ENCODE peak calls at places on chromosomes 7 and 10, in four cellular contexts. X, H, A and F are unnamed samples.

GRCh38 chr7:100396421-100396982 is 23.2 kb downstream of the PILRA start:
- DNase-seq in X (no peak), H (no peak), A (no peak), F (peak)

GRCh38 chr7:100102950-100103840 is 1.8 kb downstream of the AP4M1 start:
- DNase-seq in H (no peak), X (no peak), A (no peak), F (no peak)

GRCh38 chr7:99083733-99084132 is 60.2 kb downstream of the SMURF1 start:
- DNase-seq in X (no peak), H (no peak), A (no peak), F (no peak)

GRCh38 chr10:124999433-125000365 is 57.8 kb downstream of the ZRANB1 start:
- DNase-seq in X (no peak), H (peak), A (peak), F (peak)

GRCh38 chr7:87934699-87935372 is 785 bp downstream of the ADAM22 start:
- DNase-seq in A (no peak), X (no peak), H (no peak), F (peak)

GRCh38 chr10:17238445-17239275 is 10.6 kb downstream of the VIM start:
- DNase-seq in A (no peak), X (no peak), H (peak), F (no peak)

GRCh38 chr10:58836991-58837390 is 324.3 kb downstream of the BICC1 start:
- DNase-seq in H (no peak), A (no peak), X (no peak), F (no peak)

GRCh38 chr7:130758429-130759056 is 24.5 kb upstream of the KLF14 start:
- DNase-seq in H (no peak), A (no peak), X (peak), F (peak)

GRCh38 chr10:76420725-76421124 is 989.3 kb downstream of the LRMDA start:
- DNase-seq in A (no peak), H (no peak), X (no peak), F (no peak)

GRCh38 chr7:155371884-155372781 is 74.5 kb downstream of the INSIG1 start:
- DNase-seq in X (no peak), H (no peak), A (peak), F (peak)

GRCh38 chr10:132130286-132131265 is 56.2 kb upstream of the DPYSL4 start:
- DNase-seq in X (no peak), H (no peak), A (no peak), F (no peak)

GRCh38 chr10:13961096-13961495 is 369.6 kb downstream of the FRMD4A start:
- DNase-seq in A (no peak), X (no peak), H (no peak), F (no peak)

GRCh38 chr7:64308019-64308275 is 5.8 kb upstream of the ZNF736 start:
- DNase-seq in X (no peak), A (peak), H (no peak), F (no peak)

GRCh38 chr10:17053513-17053912 is 76.1 kb downstream of the CUBN start:
- DNase-seq in H (no peak), X (no peak), A (no peak), F (no peak)

GRCh38 chr7:56609852-56610355 is 493.7 kb upstream of the NUPR2 start:
- DNase-seq in X (no peak), A (no peak), H (no peak), F (no peak)

GRCh38 chr7:97595439-97595838 is 136.4 kb upstream of the TAC1 start:
- DNase-seq in X (no peak), H (no peak), A (no peak), F (no peak)

GRCh38 chr7:66952343-66953043 is 31.5 kb downstream of the TMEM248 start:
- DNase-seq in X (peak), A (no peak), H (no peak), F (no peak)

GRCh38 chr7:23396222-23396621 is 74.1 kb downstream of the IGF2BP3 start:
- DNase-seq in H (no peak), A (no peak), X (no peak), F (no peak)

GRCh38 chr7:12635830-12636229 is 51.6 kb upstream of the ARL4A start:
- DNase-seq in X (peak), A (no peak), H (no peak), F (peak)

GRCh38 chr10:22010973-22011408 is 7.5 kb upstream of the DNAJC1 start:
- DNase-seq in H (no peak), A (no peak), X (peak), F (no peak)

GRCh38 chr7:77360969-77361368 is 55.2 kb downstream of the GSAP start:
- DNase-seq in X (no peak), H (no peak), A (no peak), F (no peak)

GRCh38 chr10:130990536-130990935 is 321.0 kb downstream of the TCERG1L start:
- DNase-seq in X (no peak), H (peak), A (no peak), F (no peak)

GRCh38 chr10:125538947-125539649 is 143.9 kb downstream of the TEX36 start:
- DNase-seq in H (no peak), A (peak), X (no peak), F (no peak)

GRCh38 chr7:102404005-102404861 is 8.1 kb downstream of the PRKRIP1 start:
- DNase-seq in H (no peak), A (peak), X (peak), F (peak)

GRCh38 chr7:3862774-3863173 is 561.7 kb downstream of the SDK1 start:
- DNase-seq in X (no peak), H (no peak), A (no peak), F (no peak)

GRCh38 chr10:124523301-124523871 is 61.8 kb downstream of the LHPP start:
- DNase-seq in X (no peak), A (no peak), H (no peak), F (no peak)

GRCh38 chr7:78189762-78190161 is 391.2 kb downstream of the PHTF2 start:
- DNase-seq in X (no peak), A (peak), H (no peak), F (no peak)

DNA sequence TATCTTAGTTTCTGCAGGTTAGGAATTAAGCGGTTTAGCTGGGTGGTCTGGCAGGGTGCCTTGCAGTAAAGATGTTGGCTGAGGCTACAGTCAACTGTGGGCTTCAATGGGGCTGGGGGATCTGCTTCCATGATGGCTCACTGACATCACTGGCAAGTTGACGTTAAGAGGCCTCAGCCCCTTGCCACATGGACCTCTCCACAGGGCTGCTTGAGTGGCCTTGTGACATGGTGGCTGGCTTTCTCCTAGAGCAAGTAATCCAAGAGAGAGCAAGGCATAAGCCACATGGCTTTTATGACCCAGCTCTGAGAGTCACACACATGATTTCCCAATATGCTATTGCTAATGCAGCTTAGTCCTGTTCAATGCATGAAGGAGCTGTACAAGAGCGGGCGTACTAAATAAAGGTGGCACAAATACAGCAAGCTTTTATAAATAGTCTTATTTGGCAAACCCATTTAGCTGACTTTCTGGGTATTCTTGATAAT is 109.1 kb downstream of the SEPTIN7 start:
- DNase-seq in H (no peak), A (no peak), X (no peak), F (no peak)
- TF ChIP-seq CTCF in H (no peak), A (no peak), X (no peak), F (no peak)

DNA sequence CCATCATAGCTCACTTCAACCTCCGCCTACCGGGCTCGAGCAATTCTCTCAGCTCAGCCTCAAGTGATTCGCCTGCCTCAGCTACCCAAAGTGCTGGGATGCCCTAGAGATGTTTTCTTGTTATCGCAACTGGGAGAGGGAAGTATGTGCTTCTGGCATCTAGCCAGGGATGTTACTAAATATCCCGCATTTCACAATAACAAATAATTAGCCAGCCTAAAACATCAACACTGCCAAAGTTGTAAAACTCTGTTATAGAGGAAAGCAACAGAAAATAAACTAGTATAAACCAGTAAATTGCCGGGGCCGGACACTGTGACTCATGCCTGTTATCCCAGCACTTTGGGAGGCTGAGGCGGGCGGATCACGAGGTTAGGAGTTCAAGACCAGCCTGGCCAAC is 7.2 kb downstream of the INA start:
- DNase-seq in H (no peak), X (peak), A (no peak), F (no peak)
- TF ChIP-seq CTCF in H (no peak), X (no peak), A (no peak), F (no peak)

GRCh38 chr7:152025937-152026890 is 740 bp downstream of the GALNT11 start:
- DNase-seq in X (peak), A (no peak), H (no peak), F (no peak)
- TF ChIP-seq CTCF in X (no peak), A (no peak), H (no peak), F (no peak)

GRCh38 chr10:72567884-72568283 is 58.0 kb downstream of the MICU1 start:
- DNase-seq in H (no peak), X (peak), A (no peak), F (peak)
- TF ChIP-seq CTCF in H (no peak), X (peak), A (no peak), F (peak)

DNA sequence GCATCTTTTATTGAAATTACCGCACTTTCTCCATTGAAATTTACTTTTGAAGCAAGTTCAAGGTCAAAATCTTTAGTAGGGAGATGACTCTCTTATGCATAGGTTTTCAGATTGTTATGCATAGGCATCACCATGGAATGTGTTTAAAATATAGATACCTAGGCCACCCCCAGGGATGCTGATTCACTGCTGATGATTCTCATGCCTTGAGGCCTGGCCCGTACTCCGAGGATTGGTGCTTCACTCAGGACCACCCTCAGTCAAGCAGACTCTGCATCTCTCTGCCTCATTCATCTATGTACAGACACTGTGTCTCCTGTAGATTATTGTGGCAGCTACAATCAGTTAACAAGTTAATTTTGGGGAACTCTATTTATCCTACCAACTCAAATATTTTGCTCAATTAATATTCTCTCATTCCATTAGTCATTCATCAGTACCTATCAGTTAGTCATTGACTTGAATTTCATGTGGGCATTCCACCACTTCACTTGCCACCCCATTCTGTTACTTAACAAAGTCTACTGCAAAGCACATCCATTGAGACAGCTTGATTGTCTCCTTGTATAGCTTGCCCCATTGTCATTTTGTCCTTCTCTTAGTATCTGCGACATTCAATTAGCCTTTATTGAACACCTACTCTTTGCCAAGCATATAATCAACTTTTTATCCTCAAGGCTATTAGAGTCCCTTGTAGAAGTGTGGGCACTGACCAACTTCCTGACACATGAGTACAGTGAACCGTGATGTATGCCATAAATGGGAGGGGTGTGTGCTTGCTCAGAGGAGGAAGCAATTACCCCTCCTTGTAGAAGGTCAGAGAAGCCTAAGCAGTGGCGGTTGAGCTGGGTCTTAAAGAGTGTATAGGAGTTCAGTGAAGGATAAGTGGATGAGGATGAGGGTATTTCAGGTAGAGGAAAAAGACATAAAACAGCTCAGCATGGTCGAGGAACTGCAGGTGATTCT is 255.6 kb upstream of the BMPER start:
- DNase-seq in H (no peak), A (no peak), X (peak), F (no peak)
- TF ChIP-seq CTCF in H (no peak), A (no peak), X (no peak), F (no peak)

GRCh38 chr7:142338633-142339501 is 81.0 kb upstream of the PRSS58 start:
- DNase-seq in A (no peak), X (peak), H (no peak), F (no peak)
- TF ChIP-seq CTCF in A (no peak), X (peak), H (no peak), F (no peak)

GRCh38 chr10:8768341-8768740 is 713.9 kb downstream of the GATA3 start:
- DNase-seq in H (no peak), X (peak), A (no peak), F (no peak)
- TF ChIP-seq CTCF in H (no peak), X (no peak), A (no peak), F (no peak)